ENCODE peak calls at places on chromosomes 11 and 22, in five cellular contexts. C, S, U, P and W are unnamed samples.

GRCh38 chr11:36376888-36377758 is 81.0 kb downstream of the PRR5L start:
- DNase-seq in C (peak; percentile 78), S (no peak), P (peak; percentile 43), U (peak; percentile 79), W (peak; percentile 69)

GRCh38 chr11:117039897-117040296 is 58.3 kb downstream of the SIK3 start:
- DNase-seq in U (no peak), P (no peak), C (no peak), S (no peak), W (no peak)

GRCh38 chr22:28030442-28030841 is 111.4 kb upstream of the PITPNB start:
- DNase-seq in U (no peak), P (no peak), C (no peak), S (no peak), W (no peak)

GRCh38 chr11:130181295-130182272 is 22.0 kb downstream of the ST14 start:
- DNase-seq in U (no peak), C (peak; percentile 84), P (peak; percentile 56), S (no peak), W (no peak)

GRCh38 chr11:125378596-125378995 is 117.5 kb downstream of the FEZ1 start:
- DNase-seq in S (no peak), C (no peak), U (no peak), P (no peak), W (no peak)

GRCh38 chr11:48013269-48013901 is 33.0 kb downstream of the PTPRJ start:
- DNase-seq in U (no peak), S (no peak), C (peak; percentile 50), P (peak; percentile 80), W (peak; percentile 58)

GRCh38 chr11:15843309-15843857 is 513.0 kb downstream of the SOX6 start:
- DNase-seq in S (no peak), P (peak; percentile 27), C (no peak), U (peak; percentile 60), W (no peak)

GRCh38 chr11:80165763-80166162 is 724.9 kb upstream of the TENM4 start:
- DNase-seq in U (no peak), S (no peak), C (no peak), P (no peak), W (no peak)

GRCh38 chr11:71065794-71066193 is 186.6 kb downstream of the SHANK2 start:
- DNase-seq in C (no peak), S (no peak), P (no peak), U (no peak), W (no peak)

GRCh38 chr11:44628730-44629361 is 63.4 kb downstream of the CD82 start:
- DNase-seq in S (no peak), P (peak; percentile 20), U (no peak), C (peak; percentile 5), W (peak; percentile 46)

GRCh38 chr11:70473873-70474690 is 75.8 kb downstream of the CTTN start:
- DNase-seq in P (no peak), C (no peak), S (no peak), U (no peak), W (peak; percentile 19)

GRCh38 chr11:119044708-119045107 is 12.3 kb downstream of the HYOU1 start:
- DNase-seq in P (no peak), C (no peak), U (peak; percentile 42), S (no peak), W (no peak)

GRCh38 chr11:57668467-57668890 is 565 bp downstream of the ZDHHC5 start:
- DNase-seq in C (peak; percentile 40), S (no peak), P (no peak), U (no peak), W (no peak)

GRCh38 chr11:85595285-85595884 is 31.8 kb downstream of the DLG2 start:
- DNase-seq in U (peak; percentile 32), C (no peak), S (peak; percentile 3), P (no peak), W (no peak)

GRCh38 chr11:72647882-72648281 is 26.3 kb downstream of the PDE2A start:
- DNase-seq in P (no peak), U (no peak), S (no peak), C (no peak), W (no peak)

GRCh38 chr22:30893434-30894370 is 74.9 kb downstream of the MORC2 start:
- DNase-seq in S (no peak), P (peak; percentile 18), C (peak; percentile 6), U (no peak), W (no peak)

GRCh38 chr11:1485504-1485885 is 1.1 kb downstream of the MOB2 start:
- DNase-seq in P (no peak), S (no peak), C (no peak), U (no peak), W (peak; percentile 63)

GRCh38 chr11:32427935-32428664 is 7.2 kb downstream of the WT1 start:
- DNase-seq in P (no peak), S (no peak), U (peak; percentile 14), C (no peak), W (no peak)

GRCh38 chr11:61749607-61750217 is 2.7 kb upstream of the MYRF start:
- DNase-seq in P (no peak), S (no peak), C (no peak), U (no peak), W (no peak)

GRCh38 chr11:94128171-94128745 is 383 bp upstream of the PANX1 start:
- DNase-seq in P (peak; percentile 38), U (peak; percentile 58), C (peak; percentile 57), S (no peak), W (peak; percentile 74)

GRCh38 chr22:37012262-37012904 is 6.9 kb downstream of the TST start:
- DNase-seq in C (peak; percentile 90), U (no peak), P (peak; percentile 77), S (no peak), W (no peak)

GRCh38 chr22:47052236-47053012 is 290.0 kb downstream of the TBC1D22A start:
- DNase-seq in U (no peak), C (no peak), P (no peak), S (no peak), W (no peak)

GRCh38 chr22:27525711-27526110 is 275.8 kb downstream of the MN1 start:
- DNase-seq in C (no peak), U (no peak), S (no peak), P (no peak), W (no peak)

GRCh38 chr11:88188251-88189030 is 13.2 kb upstream of the RAB38 start:
- DNase-seq in U (no peak), C (no peak), S (no peak), P (no peak), W (no peak)

GRCh38 chr22:19001204-19001603 is 65.1 kb upstream of the PRODH start:
- DNase-seq in P (no peak), U (no peak), S (no peak), C (no peak), W (no peak)

GRCh38 chr22:18997925-18998315 is 61.8 kb upstream of the PRODH start:
- DNase-seq in C (no peak), P (no peak), U (no peak), S (no peak), W (no peak)

GRCh38 chr22:18999416-18999815 is 63.3 kb upstream of the PRODH start:
- DNase-seq in S (no peak), C (no peak), U (no peak), P (no peak), W (no peak)

GRCh38 chr22:18997306-18997924 is 61.3 kb upstream of the PRODH start:
- DNase-seq in C (no peak), U (no peak), S (no peak), P (no peak), W (no peak)

GRCh38 chr22:18998998-18999397 is 62.9 kb upstream of the PRODH start:
- DNase-seq in P (no peak), C (no peak), U (no peak), S (no peak), W (no peak)
- TF ChIP-seq CTCF in P (no peak), C (no peak), U (peak; percentile 26), S (no peak), W (no peak)

DNA sequence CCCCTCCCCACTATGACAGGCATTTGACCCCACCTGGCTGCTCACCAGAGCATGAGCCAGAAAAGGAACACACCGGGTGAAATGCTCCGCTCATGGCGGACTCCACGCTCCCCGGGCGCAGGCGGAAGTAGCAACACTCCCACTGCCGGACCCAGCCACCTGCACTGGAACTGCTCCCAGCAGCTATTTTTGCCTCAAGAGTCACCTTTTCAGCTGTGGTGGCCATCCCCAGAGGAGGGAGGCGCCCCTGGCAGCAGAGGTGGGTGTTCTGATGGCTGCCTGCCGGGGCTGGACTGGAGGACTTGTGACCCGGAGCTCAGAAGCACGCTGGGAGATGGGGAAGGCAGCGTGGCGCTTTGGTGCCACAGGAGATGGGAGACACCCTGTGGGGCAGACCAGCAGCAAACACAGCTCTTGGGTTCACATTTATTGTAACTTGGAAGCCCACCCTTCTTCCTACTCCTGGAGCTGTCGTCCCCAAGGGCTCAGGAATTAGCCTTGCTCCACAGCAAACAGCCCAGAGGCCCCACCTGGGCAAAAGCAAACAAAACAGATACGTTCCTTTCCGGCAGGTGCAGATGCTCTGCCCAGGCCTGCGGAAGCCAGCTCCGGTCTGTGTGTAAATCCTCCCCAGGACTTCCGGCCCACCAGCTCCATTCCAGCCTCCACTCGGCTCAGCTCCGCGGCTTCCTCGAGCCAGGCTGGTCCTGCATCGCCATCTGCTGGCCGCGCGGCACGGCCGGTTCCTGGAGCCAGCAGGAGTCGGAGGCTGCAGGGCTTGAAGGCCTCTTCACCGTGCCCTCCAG is 3.7 kb downstream of the RPS19BP1 start:
- DNase-seq in U (peak; percentile 77), S (peak; percentile 73), P (peak; percentile 95), C (peak; percentile 95), W (peak; percentile 96)
- TF ChIP-seq POLR2AphosphoS5 in U (no peak), S (no peak), P (peak; percentile 94), C (peak; percentile 68), W (peak; percentile 59)

GRCh38 chr11:64523456-64524187 is 67.4 kb upstream of the SLC22A12 start:
- DNase-seq in U (no peak), P (no peak), S (no peak), C (no peak), W (peak; percentile 1)

GRCh38 chr11:64522843-64523242 is 68.2 kb upstream of the SLC22A12 start:
- DNase-seq in S (no peak), C (no peak), P (no peak), U (no peak), W (no peak)

GRCh38 chr11:64519541-64519940 is 71.5 kb upstream of the SLC22A12 start:
- DNase-seq in P (no peak), C (no peak), S (no peak), U (no peak), W (no peak)

GRCh38 chr11:64520013-64520412 is 71.0 kb upstream of the SLC22A12 start:
- DNase-seq in S (no peak), U (no peak), C (no peak), P (no peak), W (no peak)

GRCh38 chr11:64522036-64522435 is 69.0 kb upstream of the SLC22A12 start:
- DNase-seq in U (no peak), P (no peak), C (no peak), S (no peak), W (no peak)
- TF ChIP-seq EP300 in U (no peak), P (no peak), C (no peak), S (no peak), W (no peak)

GRCh38 chr11:7905961-7906429 is 25.1 kb downstream of the OR10A6 start:
- DNase-seq in P (peak; percentile 40), U (no peak), S (no peak), C (no peak), W (no peak)

GRCh38 chr11:7903940-7904339 is 27.1 kb downstream of the OR10A6 start:
- DNase-seq in S (no peak), C (peak; percentile 21), U (no peak), P (no peak), W (no peak)

GRCh38 chr11:7905549-7905948 is 25.5 kb downstream of the OR10A6 start:
- DNase-seq in S (no peak), P (no peak), U (no peak), C (no peak), W (no peak)

GRCh38 chr11:7906481-7906880 is 24.6 kb downstream of the OR10A6 start:
- DNase-seq in P (no peak), U (no peak), C (no peak), S (no peak), W (no peak)

GRCh38 chr11:7904910-7905309 is 26.2 kb downstream of the OR10A6 start:
- DNase-seq in C (no peak), U (no peak), S (no peak), P (no peak), W (no peak)
- TF ChIP-seq CTCF in C (no peak), U (peak; percentile 57), S (no peak), P (no peak), W (no peak)